ENCODE peak calls at places on chromosomes 13 and 19, in five cellular contexts. One of them, this sample, is unnamed.

GRCh38 chr19:40594657-40595077 is 6.5 kb upstream of the LTBP4 start:
- DNase-seq in cardiac fibroblast: no peak
- DNase-seq in right lobe of liver: no peak
- DNase-seq in astrocyte of the cerebellum: no peak
- DNase-seq in SK-N-SH: no peak
- DNase-seq in this sample: no peak

GRCh38 chr13:73171926-73172325 is 113.1 kb downstream of the KLF5 start:
- DNase-seq in SK-N-SH: no peak
- DNase-seq in cardiac fibroblast: peak
- DNase-seq in astrocyte of the cerebellum: no peak
- DNase-seq in right lobe of liver: no peak
- DNase-seq in this sample: no peak

GRCh38 chr19:1232652-1233360 is 5.0 kb downstream of the CBARP start:
- DNase-seq in cardiac fibroblast: peak
- DNase-seq in astrocyte of the cerebellum: no peak
- DNase-seq in SK-N-SH: no peak
- DNase-seq in right lobe of liver: no peak
- DNase-seq in this sample: no peak

GRCh38 chr13:73776137-73776785 is 357.9 kb downstream of the KLF12 start:
- DNase-seq in cardiac fibroblast: no peak
- DNase-seq in SK-N-SH: no peak
- DNase-seq in right lobe of liver: no peak
- DNase-seq in astrocyte of the cerebellum: no peak
- DNase-seq in this sample: no peak

GRCh38 chr19:21850636-21851255 is 14.8 kb upstream of the ZNF43 start:
- DNase-seq in astrocyte of the cerebellum: no peak
- DNase-seq in right lobe of liver: no peak
- DNase-seq in SK-N-SH: no peak
- DNase-seq in cardiac fibroblast: no peak
- DNase-seq in this sample: no peak

GRCh38 chr19:3073931-3074595 is 11.8 kb upstream of the TLE5 start:
- DNase-seq in SK-N-SH: peak
- DNase-seq in right lobe of liver: no peak
- DNase-seq in astrocyte of the cerebellum: no peak
- DNase-seq in cardiac fibroblast: peak
- DNase-seq in this sample: no peak

GRCh38 chr19:35266149-35266903 is 2.4 kb upstream of the USF2 start:
- DNase-seq in right lobe of liver: no peak
- DNase-seq in cardiac fibroblast: no peak
- DNase-seq in SK-N-SH: no peak
- DNase-seq in astrocyte of the cerebellum: no peak
- DNase-seq in this sample: no peak

GRCh38 chr19:2719910-2720776 is 1.0 kb downstream of the DIRAS1 start:
- DNase-seq in cardiac fibroblast: peak
- DNase-seq in right lobe of liver: no peak
- DNase-seq in astrocyte of the cerebellum: no peak
- DNase-seq in SK-N-SH: peak
- DNase-seq in this sample: no peak

GRCh38 chr13:64488731-64489130 is 2741.4 kb downstream of the PCDH9 start:
- DNase-seq in cardiac fibroblast: no peak
- DNase-seq in right lobe of liver: no peak
- DNase-seq in SK-N-SH: no peak
- DNase-seq in astrocyte of the cerebellum: peak
- DNase-seq in this sample: no peak

GRCh38 chr19:2728783-2729387 is 7.7 kb upstream of the DIRAS1 start:
- DNase-seq in right lobe of liver: no peak
- DNase-seq in SK-N-SH: peak
- DNase-seq in astrocyte of the cerebellum: no peak
- DNase-seq in cardiac fibroblast: no peak
- DNase-seq in this sample: no peak

GRCh38 chr13:31818236-31818635 is 78.9 kb downstream of the RXFP2 start:
- DNase-seq in astrocyte of the cerebellum: no peak
- DNase-seq in right lobe of liver: no peak
- DNase-seq in SK-N-SH: no peak
- DNase-seq in cardiac fibroblast: no peak
- DNase-seq in this sample: no peak

GRCh38 chr13:59458908-59459579 is 704.7 kb downstream of the DIAPH3 start:
- DNase-seq in cardiac fibroblast: peak
- DNase-seq in SK-N-SH: no peak
- DNase-seq in right lobe of liver: no peak
- DNase-seq in astrocyte of the cerebellum: peak
- DNase-seq in this sample: no peak

GRCh38 chr13:19838726-19839342 is 24.6 kb downstream of the ZMYM5 start:
- DNase-seq in cardiac fibroblast: peak
- DNase-seq in SK-N-SH: no peak
- DNase-seq in astrocyte of the cerebellum: peak
- DNase-seq in right lobe of liver: no peak
- DNase-seq in this sample: no peak

GRCh38 chr13:28268800-28269223 is 130.5 kb downstream of the PAN3 start:
- DNase-seq in right lobe of liver: no peak
- DNase-seq in astrocyte of the cerebellum: no peak
- DNase-seq in SK-N-SH: no peak
- DNase-seq in cardiac fibroblast: no peak
- DNase-seq in this sample: no peak

GRCh38 chr19:53596056-53596455 is 35.7 kb upstream of the DPRX start:
- DNase-seq in cardiac fibroblast: no peak
- DNase-seq in right lobe of liver: no peak
- DNase-seq in astrocyte of the cerebellum: no peak
- DNase-seq in SK-N-SH: no peak
- DNase-seq in this sample: no peak

GRCh38 chr13:20654156-20654555 is 49.3 kb upstream of the IL17D start:
- DNase-seq in astrocyte of the cerebellum: no peak
- DNase-seq in right lobe of liver: no peak
- DNase-seq in cardiac fibroblast: peak
- DNase-seq in SK-N-SH: no peak
- DNase-seq in this sample: no peak

GRCh38 chr19:58572818-58573657 is at the start of gene MZF1:
- DNase-seq in right lobe of liver: peak
- DNase-seq in cardiac fibroblast: peak
- DNase-seq in astrocyte of the cerebellum: peak
- DNase-seq in SK-N-SH: peak
- DNase-seq in this sample: peak
- TF ChIP-seq CTCF in right lobe of liver: peak
- TF ChIP-seq CTCF in cardiac fibroblast: peak
- TF ChIP-seq CTCF in astrocyte of the cerebellum: peak
- TF ChIP-seq CTCF in SK-N-SH: no peak
- TF ChIP-seq CTCF in this sample: peak

GRCh38 chr13:40662866-40663265 is 3.6 kb downstream of the FOXO1 start:
- DNase-seq in astrocyte of the cerebellum: no peak
- DNase-seq in SK-N-SH: no peak
- DNase-seq in right lobe of liver: no peak
- DNase-seq in cardiac fibroblast: no peak
- DNase-seq in this sample: no peak
- H3K4me3 ChIP-seq in astrocyte of the cerebellum: no peak
- H3K4me3 ChIP-seq in SK-N-SH: no peak
- H3K4me3 ChIP-seq in right lobe of liver: peak
- H3K4me3 ChIP-seq in cardiac fibroblast: no peak
- H3K4me3 ChIP-seq in this sample: peak

GRCh38 chr19:12799723-12800343 is 1.8 kb downstream of the PRDX2 start:
- DNase-seq in SK-N-SH: no peak
- DNase-seq in cardiac fibroblast: no peak
- DNase-seq in astrocyte of the cerebellum: no peak
- DNase-seq in right lobe of liver: peak
- DNase-seq in this sample: no peak

GRCh38 chr19:12801466-12802266 is at the start of the genes PRDX2 and THSD8:
- DNase-seq in SK-N-SH: peak
- DNase-seq in astrocyte of the cerebellum: no peak
- DNase-seq in right lobe of liver: peak
- DNase-seq in cardiac fibroblast: peak
- DNase-seq in this sample: no peak

GRCh38 chr19:12800344-12800732 is 1.3 kb downstream of the PRDX2 start:
- DNase-seq in right lobe of liver: no peak
- DNase-seq in SK-N-SH: no peak
- DNase-seq in cardiac fibroblast: no peak
- DNase-seq in astrocyte of the cerebellum: no peak
- DNase-seq in this sample: no peak

GRCh38 chr19:12802267-12803106 is 618 bp downstream of the THSD8 start:
- DNase-seq in cardiac fibroblast: no peak
- DNase-seq in astrocyte of the cerebellum: no peak
- DNase-seq in SK-N-SH: no peak
- DNase-seq in right lobe of liver: no peak
- DNase-seq in this sample: no peak

GRCh38 chr19:12800873-12801465 is 631 bp downstream of the PRDX2 start:
- DNase-seq in cardiac fibroblast: no peak
- DNase-seq in astrocyte of the cerebellum: no peak
- DNase-seq in right lobe of liver: peak
- DNase-seq in SK-N-SH: peak
- DNase-seq in this sample: no peak
- TF ChIP-seq CTCF in cardiac fibroblast: no peak
- TF ChIP-seq CTCF in astrocyte of the cerebellum: no peak
- TF ChIP-seq CTCF in right lobe of liver: no peak
- TF ChIP-seq CTCF in SK-N-SH: no peak
- TF ChIP-seq CTCF in this sample: no peak

DNA sequence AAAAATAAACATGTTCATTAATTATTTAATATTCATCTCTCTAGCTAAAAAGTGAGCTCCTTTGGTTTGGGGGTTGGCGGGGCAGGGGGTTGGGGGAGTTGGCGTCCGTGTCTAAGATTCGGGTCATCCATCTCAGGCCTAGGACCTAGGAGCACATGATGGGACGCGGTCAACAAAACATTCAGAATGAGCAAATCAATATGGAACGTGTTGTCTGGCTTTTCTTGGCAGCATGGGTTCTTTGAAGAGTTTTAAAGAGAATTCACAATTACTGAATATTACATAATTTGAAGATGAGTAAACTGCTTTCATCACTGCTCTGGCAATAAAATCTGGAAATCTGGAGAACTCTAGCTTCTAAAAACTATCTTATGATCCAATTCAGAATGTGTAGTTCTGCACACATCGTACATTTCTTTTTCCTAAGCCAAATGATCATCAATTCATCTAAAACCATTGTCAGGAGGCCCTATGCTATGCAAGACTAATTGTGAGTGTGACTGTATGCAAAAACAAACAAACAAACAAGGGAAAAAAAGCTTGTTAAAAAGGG is 5.4 kb upstream of the ARGLU1 start:
- DNase-seq in cardiac fibroblast: peak
- DNase-seq in right lobe of liver: no peak
- DNase-seq in SK-N-SH: no peak
- DNase-seq in astrocyte of the cerebellum: no peak
- DNase-seq in this sample: no peak
- H3K4me3 ChIP-seq in cardiac fibroblast: no peak
- H3K4me3 ChIP-seq in right lobe of liver: no peak
- H3K4me3 ChIP-seq in SK-N-SH: no peak
- H3K4me3 ChIP-seq in astrocyte of the cerebellum: no peak
- H3K4me3 ChIP-seq in this sample: no peak

GRCh38 chr13:44978328-44978727 is 10.9 kb downstream of the NUFIP1 start:
- DNase-seq in SK-N-SH: no peak
- DNase-seq in cardiac fibroblast: no peak
- DNase-seq in astrocyte of the cerebellum: no peak
- DNase-seq in right lobe of liver: no peak
- DNase-seq in this sample: no peak
- TF ChIP-seq CTCF in SK-N-SH: peak
- TF ChIP-seq CTCF in cardiac fibroblast: peak
- TF ChIP-seq CTCF in astrocyte of the cerebellum: no peak
- TF ChIP-seq CTCF in right lobe of liver: no peak
- TF ChIP-seq CTCF in this sample: no peak

DNA sequence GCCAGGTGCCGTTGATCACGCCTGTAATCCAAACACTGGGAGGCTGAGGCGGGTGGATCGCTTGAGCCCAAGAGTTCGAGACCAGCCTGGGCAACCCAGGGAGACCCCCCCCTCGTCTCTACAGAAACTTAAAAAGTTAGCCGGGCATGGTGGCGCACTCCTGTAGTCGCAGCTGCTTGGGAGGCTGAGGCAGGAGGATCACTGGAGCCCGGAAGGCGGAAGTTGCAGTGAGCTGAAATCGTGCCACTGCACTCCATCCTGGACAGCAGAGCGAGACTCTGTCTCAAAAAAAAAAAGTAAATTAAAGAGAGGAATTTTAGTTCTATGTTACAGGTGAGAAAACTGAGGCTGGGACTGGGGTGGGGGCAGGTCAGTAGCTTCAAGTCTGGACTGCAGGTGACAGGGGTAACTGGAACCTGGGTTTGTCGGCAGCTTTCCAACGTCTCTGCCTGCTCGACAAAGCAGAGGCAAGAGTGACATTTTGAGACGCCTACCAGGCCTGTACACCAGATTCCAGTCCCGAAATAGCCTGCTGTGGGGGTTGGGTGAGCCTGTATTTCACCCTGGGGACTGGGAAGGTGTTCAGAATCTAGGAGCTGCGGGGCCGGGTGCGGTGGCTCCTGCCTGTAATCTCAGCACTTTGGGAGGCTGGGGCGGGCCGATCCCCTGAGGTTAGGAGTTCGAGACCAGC is 1.2 kb downstream of the SELENOW start:
- DNase-seq in right lobe of liver: no peak
- DNase-seq in cardiac fibroblast: peak
- DNase-seq in astrocyte of the cerebellum: no peak
- DNase-seq in SK-N-SH: no peak
- DNase-seq in this sample: no peak
- H3K4me3 ChIP-seq in right lobe of liver: peak
- H3K4me3 ChIP-seq in cardiac fibroblast: peak
- H3K4me3 ChIP-seq in astrocyte of the cerebellum: peak
- H3K4me3 ChIP-seq in SK-N-SH: peak
- H3K4me3 ChIP-seq in this sample: peak

GRCh38 chr19:41887711-41888382 is 4.9 kb downstream of the ARHGEF1 start:
- DNase-seq in SK-N-SH: no peak
- DNase-seq in right lobe of liver: peak
- DNase-seq in astrocyte of the cerebellum: peak
- DNase-seq in cardiac fibroblast: no peak
- DNase-seq in this sample: no peak
- TF ChIP-seq CTCF in SK-N-SH: no peak
- TF ChIP-seq CTCF in right lobe of liver: no peak
- TF ChIP-seq CTCF in astrocyte of the cerebellum: peak
- TF ChIP-seq CTCF in cardiac fibroblast: peak
- TF ChIP-seq CTCF in this sample: peak

GRCh38 chr19:43351998-43352746 is 1.3 kb upstream of the CD177 start:
- DNase-seq in SK-N-SH: no peak
- DNase-seq in astrocyte of the cerebellum: no peak
- DNase-seq in cardiac fibroblast: no peak
- DNase-seq in right lobe of liver: no peak
- DNase-seq in this sample: no peak

GRCh38 chr19:43353606-43354304 is at the start of gene CD177:
- DNase-seq in astrocyte of the cerebellum: no peak
- DNase-seq in SK-N-SH: peak
- DNase-seq in cardiac fibroblast: no peak
- DNase-seq in right lobe of liver: no peak
- DNase-seq in this sample: no peak

GRCh38 chr19:43354305-43354627 is 780 bp downstream of the CD177 start:
- DNase-seq in SK-N-SH: peak
- DNase-seq in cardiac fibroblast: no peak
- DNase-seq in right lobe of liver: no peak
- DNase-seq in astrocyte of the cerebellum: no peak
- DNase-seq in this sample: no peak
- H3K4me3 ChIP-seq in SK-N-SH: no peak
- H3K4me3 ChIP-seq in cardiac fibroblast: no peak
- H3K4me3 ChIP-seq in right lobe of liver: no peak
- H3K4me3 ChIP-seq in astrocyte of the cerebellum: no peak
- H3K4me3 ChIP-seq in this sample: no peak

GRCh38 chr13:71913717-71914116 is 46.7 kb upstream of the DACH1 start:
- DNase-seq in right lobe of liver: no peak
- DNase-seq in cardiac fibroblast: no peak
- DNase-seq in SK-N-SH: no peak
- DNase-seq in astrocyte of the cerebellum: no peak
- DNase-seq in this sample: no peak
- TF ChIP-seq CTCF in right lobe of liver: no peak
- TF ChIP-seq CTCF in cardiac fibroblast: no peak
- TF ChIP-seq CTCF in SK-N-SH: no peak
- TF ChIP-seq CTCF in astrocyte of the cerebellum: no peak
- TF ChIP-seq CTCF in this sample: no peak